ENCODE peak calls at places on chromosomes 2 and 18, in four cellular contexts. D is stimulated activated CD4-positive, alpha-beta T cell treated with anti-CD3 and anti-CD28 coated beads, Interleukin-12 subunit alpha, Interleukin-12 subunit beta, amount 100 ng/mL, for 4 hours; K is erythroblast; Q is SK-N-DZ. R is an unnamed sample.

GRCh38 chr2:158936978-158937377 is 31.5 kb upstream of the TANC1 start:
- DNase-seq in Q (no peak), K (no peak), D (no peak), R (no peak)

GRCh38 chr2:20599861-20600461 is 50.9 kb downstream of the HS1BP3 start:
- DNase-seq in K (no peak), Q (peak; percentile 63), D (no peak), R (no peak)

GRCh38 chr2:68980956-68981355 is 6.5 kb downstream of the GKN1 start:
- DNase-seq in D (no peak), K (no peak), Q (no peak), R (no peak)

GRCh38 chr2:187206071-187206470 is 242.0 kb downstream of the CALCRL start:
- DNase-seq in Q (no peak), K (no peak), D (no peak), R (no peak)

GRCh38 chr18:7958081-7958896 is 391.2 kb downstream of the PTPRM start:
- DNase-seq in K (no peak), D (no peak), Q (no peak), R (no peak)

GRCh38 chr2:16129716-16130540 is 189.6 kb downstream of the MYCN start:
- DNase-seq in Q (peak; percentile 97), D (no peak), K (no peak), R (no peak)

GRCh38 chr2:152532241-152532640 is 185.0 kb downstream of the PRPF40A start:
- DNase-seq in K (no peak), D (no peak), Q (no peak), R (no peak)

GRCh38 chr2:41970898-41971660 is 76.7 kb upstream of the PKDCC start:
- DNase-seq in K (no peak), Q (no peak), D (no peak), R (no peak)

GRCh38 chr2:3523551-3524041 is 4.3 kb upstream of the ADI1 start:
- DNase-seq in D (no peak), K (no peak), Q (no peak), R (no peak)

GRCh38 chr2:33785201-33786106 is 186.4 kb upstream of the FAM98A start:
- DNase-seq in D (no peak), K (no peak), Q (no peak), R (no peak)

GRCh38 chr18:23207191-23207955 is 72.1 kb downstream of the CABLES1 start:
- DNase-seq in D (no peak), Q (no peak), K (peak; percentile 60), R (no peak)

GRCh38 chr18:55781481-55781957 is 193.5 kb upstream of the TCF4 start:
- DNase-seq in Q (peak; percentile 71), D (no peak), K (peak; percentile 67), R (no peak)

GRCh38 chr2:73408198-73408597 is 22.6 kb downstream of the ALMS1 start:
- DNase-seq in K (no peak), D (no peak), Q (no peak), R (no peak)

GRCh38 chr2:33599943-33600192 is 769 bp upstream of the FAM98A start:
- DNase-seq in Q (no peak), K (no peak), D (no peak), R (no peak)

GRCh38 chr18:30499721-30500120 is 542.8 kb downstream of the DSC3 start:
- DNase-seq in K (no peak), D (no peak), Q (no peak), R (no peak)

GRCh38 chr2:171034315-171034714 is 105.3 kb downstream of the GORASP2 start:
- DNase-seq in Q (no peak), K (no peak), D (no peak), R (no peak)

GRCh38 chr2:20005891-20006470 is 6.5 kb downstream of the MATN3 start:
- DNase-seq in K (no peak), Q (no peak), D (no peak), R (no peak)

GRCh38 chr2:235264121-235264493 is 229.7 kb upstream of the AGAP1 start:
- DNase-seq in D (no peak), K (no peak), Q (no peak), R (no peak)

GRCh38 chr2:46955764-46956163 is 40.2 kb upstream of the MCFD2 start:
- DNase-seq in Q (no peak), D (no peak), K (no peak), R (no peak)

GRCh38 chr2:182372661-182373060 is 54.2 kb downstream of the PDE1A start:
- DNase-seq in K (no peak), Q (no peak), D (no peak), R (no peak)

GRCh38 chr2:189168876-189169499 is 10.6 kb downstream of the COL5A2 start:
- DNase-seq in K (no peak), Q (no peak), D (no peak), R (no peak)

GRCh38 chr2:222796413-222797103 is 64.3 kb upstream of the ACSL3 start:
- DNase-seq in D (no peak), K (no peak), Q (no peak), R (no peak)

GRCh38 chr18:10346786-10347415 is 107.5 kb upstream of the APCDD1 start:
- DNase-seq in Q (no peak), K (no peak), D (no peak), R (no peak)

GRCh38 chr18:41745166-41746049 is 209.6 kb upstream of the PIK3C3 start:
- DNase-seq in K (peak; percentile 23), Q (peak; percentile 65), D (no peak), R (no peak)

GRCh38 chr2:68730828-68731227 is 3.8 kb upstream of the ARHGAP25 start:
- DNase-seq in D (no peak), Q (no peak), K (no peak), R (no peak)

GRCh38 chr18:68915066-68915465 is 117.2 kb downstream of the CCDC102B start:
- DNase-seq in D (no peak), K (no peak), Q (no peak), R (no peak)

GRCh38 chr2:235140801-235141081 is 188.9 kb downstream of the SH3BP4 start:
- DNase-seq in Q (no peak), K (no peak), D (no peak), R (no peak)

GRCh38 chr2:54176577-54176976 is 61.2 kb downstream of the ACYP2 start:
- DNase-seq in D (no peak), K (peak; percentile 5), Q (peak; percentile 51), R (no peak)

GRCh38 chr2:63743170-63743975 is 98.3 kb upstream of the UGP2 start:
- DNase-seq in D (no peak), K (no peak), Q (peak; percentile 73), R (no peak)

GRCh38 chr18:40473221-40473620 is 1481.8 kb upstream of the PIK3C3 start:
- DNase-seq in K (no peak), D (no peak), Q (peak; percentile 27), R (no peak)

GRCh38 chr2:205827809-205828208 is 145.5 kb downstream of the NRP2 start:
- DNase-seq in K (no peak), Q (no peak), D (no peak), R (no peak)

GRCh38 chr2:107588960-107589542 is 237.6 kb upstream of the RGPD4 start:
- DNase-seq in D (no peak), Q (peak; percentile 49), K (no peak), R (no peak)

GRCh38 chr18:78816114-78816513 is 163.5 kb upstream of the SALL3 start:
- DNase-seq in D (no peak), K (no peak), Q (no peak), R (no peak)

GRCh38 chr18:22683196-22683676 is 249.9 kb upstream of the RBBP8 start:
- DNase-seq in Q (no peak), K (no peak), D (no peak), R (no peak)

GRCh38 chr2:176689711-176690110 is 420.5 kb downstream of the MTX2 start:
- DNase-seq in D (no peak), K (no peak), Q (no peak), R (no peak)

GRCh38 chr2:26457241-26457666 is 20.7 kb downstream of the OTOF start:
- DNase-seq in K (no peak), D (no peak), Q (no peak), R (no peak)

GRCh38 chr2:58667137-58667774 is 426.1 kb upstream of the FANCL start:
- DNase-seq in K (no peak), D (no peak), Q (no peak), R (no peak)

R was measured in immature natural killer cell.